ENCODE peak calls at places on chromosomes 11 and 22, in five cellular contexts. F, Z, B, U and Q are unnamed samples.

GRCh38 chr11:116702772-116703360 is 69.9 kb downstream of the BUD13 start:
- DNase-seq in F (no peak), Z (no peak), B (no peak), U (no peak), Q (no peak)

GRCh38 chr11:13720940-13721339 is 52.5 kb downstream of the FAR1 start:
- DNase-seq in F (no peak), Z (no peak), B (no peak), U (no peak), Q (no peak)

GRCh38 chr11:116981216-116981887 is 116.9 kb downstream of the SIK3 start:
- DNase-seq in F (no peak), Z (no peak), B (no peak), U (peak), Q (no peak)

GRCh38 chr22:49855491-49855911 is 1.9 kb downstream of the ZBED4 start:
- DNase-seq in F (no peak), Z (no peak), B (peak), U (no peak), Q (no peak)

GRCh38 chr11:65013130-65013691 is 749 bp upstream of the ARL2 start:
- DNase-seq in F (peak), Z (peak), B (peak), U (peak), Q (peak)

GRCh38 chr22:17370766-17371181 is 1.5 kb downstream of the CECR2 start:
- DNase-seq in F (no peak), Z (no peak), B (no peak), U (no peak), Q (no peak)

GRCh38 chr11:11584446-11584810 is 37.4 kb downstream of the GALNT18 start:
- DNase-seq in F (no peak), Z (peak), B (no peak), U (no peak), Q (peak)

GRCh38 chr11:64102005-64102738 is 63.7 kb downstream of the MACROD1 start:
- DNase-seq in F (no peak), Z (peak), B (no peak), U (no peak), Q (no peak)

GRCh38 chr22:48146426-48146825 is 1384.0 kb downstream of the TBC1D22A start:
- DNase-seq in F (no peak), Z (no peak), B (no peak), U (no peak), Q (no peak)

GRCh38 chr11:73375830-73376167 is 400 bp upstream of the RELT start:
- DNase-seq in F (no peak), Z (no peak), B (no peak), U (no peak), Q (no peak)

GRCh38 chr11:70615036-70615875 is 216.9 kb downstream of the CTTN start:
- DNase-seq in F (no peak), Z (no peak), B (no peak), U (no peak), Q (no peak)

GRCh38 chr11:11709447-11710239 is 87.8 kb upstream of the GALNT18 start:
- DNase-seq in F (no peak), Z (no peak), B (no peak), U (no peak), Q (no peak)

GRCh38 chr11:109432105-109432504 is 10.1 kb downstream of the C11orf87 start:
- DNase-seq in F (no peak), Z (no peak), B (no peak), U (no peak), Q (no peak)

GRCh38 chr22:17853066-17853465 is 78.8 kb upstream of the BID start:
- DNase-seq in F (peak), Z (no peak), B (no peak), U (no peak), Q (no peak)

GRCh38 chr11:123164732-123165450 is 30.2 kb downstream of the CLMP start:
- DNase-seq in F (no peak), Z (no peak), B (no peak), U (no peak), Q (no peak)

GRCh38 chr11:69013009-69013951 is at the start of gene MRGPRF:
- DNase-seq in F (peak), Z (peak), B (peak), U (peak), Q (peak)
- H3K4me3 ChIP-seq in F (peak), Z (peak), B (peak), U (no peak), Q (peak)

GRCh38 chr22:38262051-38262795 is 10.6 kb downstream of the TMEM184B start:
- DNase-seq in F (peak), Z (no peak), B (peak), U (peak), Q (no peak)
- TF ChIP-seq CTCF in F (peak), Z (peak), B (peak), U (peak), Q (peak)

GRCh38 chr11:130112071-130112830 is 42.6 kb downstream of the APLP2 start:
- DNase-seq in F (no peak), Z (no peak), B (no peak), U (no peak), Q (peak)
- H3K4me3 ChIP-seq in F (no peak), Z (no peak), B (no peak), U (no peak), Q (no peak)

DNA sequence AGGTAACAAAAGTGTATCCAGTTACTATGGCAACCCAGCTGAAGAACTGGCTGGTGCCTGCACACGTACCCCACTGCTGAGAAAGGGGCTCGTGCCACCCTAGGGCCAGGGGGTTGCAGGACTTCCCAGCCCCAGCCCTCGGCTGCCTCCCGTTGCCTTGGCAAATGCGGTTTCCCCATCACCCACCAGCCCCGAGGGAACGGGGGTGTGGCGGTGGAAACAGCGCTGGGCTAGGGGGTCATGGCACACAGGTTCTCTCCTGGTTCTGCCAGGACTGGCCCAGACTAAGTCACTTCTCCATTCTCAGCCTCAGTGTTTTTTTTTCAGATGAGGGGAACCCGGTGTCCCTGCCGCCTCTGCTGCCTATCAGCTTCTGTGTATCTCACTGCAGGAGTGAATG is 27.9 kb downstream of the PHF21B start:
- DNase-seq in F (no peak), Z (no peak), B (no peak), U (no peak), Q (no peak)
- TF ChIP-seq CTCF in F (no peak), Z (no peak), B (no peak), U (no peak), Q (no peak)

DNA sequence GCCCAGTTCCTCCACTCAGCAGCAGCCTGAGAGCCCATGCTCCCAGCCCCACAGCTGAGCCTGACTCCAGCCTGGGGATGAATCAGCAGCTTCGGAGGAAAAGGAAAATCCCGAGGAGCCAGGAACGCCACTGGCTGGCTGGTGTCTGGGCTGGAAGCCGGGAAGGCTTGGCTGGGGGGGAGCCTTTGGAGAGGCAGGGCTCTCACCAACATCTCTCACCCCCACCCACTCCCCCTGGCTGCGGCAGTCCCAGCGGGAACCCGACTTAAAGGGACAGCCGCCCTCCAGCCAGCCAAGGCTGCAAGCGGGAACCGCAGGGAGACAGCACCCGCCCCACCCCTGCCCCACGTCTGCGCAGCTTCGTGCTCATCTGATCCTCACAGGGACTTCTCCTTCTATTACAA is 28.4 kb downstream of the KIAA0930 start:
- DNase-seq in F (peak), Z (peak), B (peak), U (peak), Q (peak)
- H3K4me3 ChIP-seq in F (peak), Z (peak), B (peak), U (peak), Q (peak)

DNA sequence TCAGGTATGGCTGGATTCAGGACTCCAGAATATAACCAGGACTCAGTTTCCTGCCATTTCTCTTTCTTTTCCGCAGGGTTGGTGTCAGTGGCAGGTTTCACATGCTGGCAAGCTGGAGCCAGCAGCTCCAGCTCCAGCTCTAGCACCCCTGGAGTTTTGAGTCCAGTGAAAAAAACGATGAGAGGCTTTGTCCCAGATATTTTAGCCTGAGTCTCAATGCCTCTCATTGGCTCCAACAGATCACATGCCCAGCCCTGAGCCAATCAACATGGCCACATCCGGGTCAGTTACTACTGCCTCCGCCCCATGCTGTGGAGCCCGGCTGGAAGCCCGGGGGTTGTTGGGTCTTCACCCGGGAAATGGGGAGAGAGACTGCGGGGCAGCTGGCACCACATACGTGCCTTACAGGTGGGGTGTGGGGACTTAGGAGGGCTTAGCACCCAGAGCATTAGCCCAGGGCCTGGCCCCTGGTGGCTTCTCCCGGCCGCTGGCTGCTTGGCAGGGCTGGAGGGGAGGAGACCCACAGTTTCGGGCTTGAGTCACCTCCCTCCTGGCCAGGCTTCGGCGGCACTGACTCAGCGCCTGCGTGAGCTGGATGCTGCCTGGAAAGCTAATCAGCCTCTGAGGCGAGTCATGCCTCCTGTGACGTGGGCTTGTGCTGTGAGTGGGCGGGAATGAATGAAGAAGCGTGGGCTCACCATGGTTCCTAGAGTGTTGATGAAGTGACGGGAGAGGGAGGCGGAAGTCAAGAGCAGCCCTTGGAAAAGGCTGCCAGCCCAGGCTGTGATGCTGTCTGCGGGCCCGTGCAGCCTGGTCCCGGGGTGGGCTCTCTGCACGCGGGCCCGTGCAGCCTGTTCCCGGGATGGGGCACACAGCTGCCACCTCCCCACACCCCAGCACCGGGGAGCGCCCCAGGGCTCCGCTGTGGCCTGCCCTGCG is 15.3 kb upstream of the MRTFA start:
- DNase-seq in F (peak), Z (peak), B (peak), U (peak), Q (peak)
- TF ChIP-seq CTCF in F (no peak), Z (no peak), B (no peak), U (no peak), Q (no peak)